ENCODE peak calls at places on chromosome 2, in seven cellular contexts. D is neural progenitor cell, M is mammary epithelial cell, I is kidney, R is Caco-2, Y is fibroblast of lung, S is body of pancreas. P is an unnamed sample.

GRCh38 chr2:20425371-20425881 is 21.4 kb upstream of the RHOB start:
- DNase-seq in D (no peak), M (peak; percentile 73), I (no peak), R (no peak), Y (peak; percentile 72), S (no peak), P (peak; percentile 4)

GRCh38 chr2:64288321-64288931 is 144.2 kb upstream of the PELI1 start:
- DNase-seq in D (no peak), M (peak; percentile 23), I (no peak), R (no peak), Y (peak; percentile 72), S (no peak), P (no peak)

GRCh38 chr2:238945433-238946150 is 97.7 kb downstream of the TWIST2 start:
- DNase-seq in D (peak; percentile 72), M (no peak), I (no peak), R (no peak), Y (peak; percentile 45), S (peak; percentile 25), P (no peak)

GRCh38 chr2:43609304-43609883 is 13.6 kb upstream of the THADA start:
- DNase-seq in D (peak; percentile 78), M (peak; percentile 29), I (no peak), R (peak; percentile 56), Y (peak; percentile 34), S (peak; percentile 46), P (peak; percentile 56)

GRCh38 chr2:238236571-238236970 is 3.3 kb downstream of the HES6 start:
- DNase-seq in D (no peak), M (no peak), I (no peak), R (no peak), Y (no peak), S (no peak), P (no peak)

GRCh38 chr2:114543106-114543806 is 100.8 kb downstream of the DPP10 start:
- DNase-seq in D (peak; percentile 41), M (no peak), I (no peak), R (peak; percentile 56), Y (peak; percentile 5), S (peak; percentile 21), P (peak; percentile 22)

GRCh38 chr2:189350515-189351209 is 90.6 kb upstream of the WDR75 start:
- DNase-seq in D (no peak), M (peak; percentile 70), I (no peak), R (no peak), Y (peak; percentile 99), S (peak; percentile 50), P (no peak)

GRCh38 chr2:138503652-138504051 is 2.1 kb downstream of the SPOPL start:
- DNase-seq in D (no peak), M (no peak), I (no peak), R (no peak), Y (no peak), S (no peak), P (no peak)

GRCh38 chr2:173021939-173022371 is 53.7 kb upstream of the MAP3K20 start:
- DNase-seq in D (no peak), M (peak; percentile 41), I (no peak), R (no peak), Y (peak; percentile 19), S (peak; percentile 17), P (peak; percentile 20)

GRCh38 chr2:214830794-214831346 is 21.4 kb upstream of the BARD1 start:
- DNase-seq in D (peak; percentile 27), M (peak; percentile 32), I (no peak), R (no peak), Y (peak; percentile 14), S (no peak), P (peak; percentile 16)

GRCh38 chr2:31778153-31778552 is 197.4 kb upstream of the SRD5A2 start:
- DNase-seq in D (no peak), M (no peak), I (no peak), R (no peak), Y (no peak), S (no peak), P (no peak)

GRCh38 chr2:31735716-31736115 is 155.0 kb upstream of the SRD5A2 start:
- DNase-seq in D (no peak), M (no peak), I (no peak), R (no peak), Y (no peak), S (no peak), P (no peak)

GRCh38 chr2:177667626-177668025 is 275.1 kb downstream of the AGPS start:
- DNase-seq in D (no peak), M (peak; percentile 37), I (no peak), R (no peak), Y (peak; percentile 5), S (no peak), P (no peak)

GRCh38 chr2:175080479-175080878 is 75.3 kb upstream of the CHN1 start:
- DNase-seq in D (no peak), M (peak; percentile 8), I (no peak), R (no peak), Y (no peak), S (no peak), P (no peak)

DNA sequence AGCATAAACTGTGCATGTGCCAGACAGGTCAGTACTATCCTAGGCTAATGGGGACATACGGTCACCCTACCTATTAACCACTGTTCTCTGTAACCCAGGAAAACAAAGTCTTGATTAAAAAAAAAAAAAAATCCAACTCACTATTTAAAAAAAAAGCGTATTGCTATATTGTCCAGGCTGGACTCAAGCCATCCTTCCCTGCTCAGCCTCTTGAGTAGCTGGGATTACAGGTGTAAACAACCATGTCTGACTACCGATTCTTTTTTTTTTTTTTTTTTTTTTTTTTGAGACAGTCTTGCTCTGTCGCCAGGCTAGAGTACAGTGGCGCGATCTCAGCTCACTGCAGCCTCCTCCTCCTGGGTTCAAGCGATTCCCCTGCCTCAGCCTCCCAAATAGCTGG is 11.6 kb downstream of the ATAD2B start:
- DNase-seq in D (no peak), M (no peak), I (no peak), R (no peak), Y (no peak), S (no peak), P (no peak)
- H3K4me3 ChIP-seq in D (no peak overlapping the region), M (no peak overlapping the region), I (no peak overlapping the region), R (no peak overlapping the region), Y (no peak overlapping the region), S (no peak overlapping the region), P (no peak overlapping the region)

GRCh38 chr2:18436408-18437077 is 123.9 kb downstream of the RDH14 start:
- DNase-seq in D (no peak), M (no peak), I (no peak), R (no peak), Y (peak; percentile 74), S (no peak), P (no peak)

GRCh38 chr2:18433872-18434271 is 126.6 kb downstream of the RDH14 start:
- DNase-seq in D (no peak), M (no peak), I (no peak), R (no peak), Y (no peak), S (no peak), P (no peak)

GRCh38 chr2:18432999-18433398 is 127.5 kb downstream of the RDH14 start:
- DNase-seq in D (peak; percentile 67), M (no peak), I (no peak), R (no peak), Y (peak; percentile 62), S (no peak), P (no peak)

GRCh38 chr2:18437909-18438308 is 122.5 kb downstream of the RDH14 start:
- DNase-seq in D (no peak), M (no peak), I (no peak), R (no peak), Y (no peak), S (no peak), P (no peak)

DNA sequence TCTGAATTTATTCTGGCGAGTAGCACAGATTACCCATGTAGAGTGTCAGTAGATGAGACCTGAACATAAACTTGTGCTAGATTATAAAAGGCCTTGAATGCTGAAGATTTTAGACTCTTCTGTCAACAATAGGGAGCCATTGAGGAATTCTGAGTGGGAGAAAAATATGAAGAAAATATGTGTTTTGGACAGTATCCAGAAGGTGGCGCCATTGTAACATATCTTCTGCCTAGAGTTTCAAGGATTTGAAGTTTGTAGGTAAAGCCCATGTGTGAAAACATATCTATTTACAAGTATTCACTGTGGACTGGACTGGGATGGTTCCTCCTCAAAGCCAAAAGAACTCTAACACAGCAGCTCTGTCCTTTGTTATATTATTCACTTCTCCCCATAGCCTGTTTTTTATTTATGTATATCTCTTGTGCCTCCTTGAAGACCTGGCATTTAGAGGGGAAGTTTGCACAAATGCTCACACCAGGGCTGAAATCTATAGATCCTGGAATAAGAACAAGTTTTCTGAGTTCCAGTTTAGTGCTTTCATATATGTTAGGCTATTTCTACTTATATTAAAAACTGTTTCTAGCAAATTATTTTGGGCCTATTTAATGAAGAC is 124.9 kb downstream of the RDH14 start:
- DNase-seq in D (peak; percentile 62), M (peak; percentile 31), I (no peak), R (no peak), Y (peak; percentile 62), S (peak; percentile 17), P (peak; percentile 26)
- TF ChIP-seq CTCF in D (peak; percentile 80), M (peak; percentile 61), I (peak; percentile 40), R (peak; percentile 66), Y (peak; percentile 55), S (no peak), P (peak; percentile 53)

DNA sequence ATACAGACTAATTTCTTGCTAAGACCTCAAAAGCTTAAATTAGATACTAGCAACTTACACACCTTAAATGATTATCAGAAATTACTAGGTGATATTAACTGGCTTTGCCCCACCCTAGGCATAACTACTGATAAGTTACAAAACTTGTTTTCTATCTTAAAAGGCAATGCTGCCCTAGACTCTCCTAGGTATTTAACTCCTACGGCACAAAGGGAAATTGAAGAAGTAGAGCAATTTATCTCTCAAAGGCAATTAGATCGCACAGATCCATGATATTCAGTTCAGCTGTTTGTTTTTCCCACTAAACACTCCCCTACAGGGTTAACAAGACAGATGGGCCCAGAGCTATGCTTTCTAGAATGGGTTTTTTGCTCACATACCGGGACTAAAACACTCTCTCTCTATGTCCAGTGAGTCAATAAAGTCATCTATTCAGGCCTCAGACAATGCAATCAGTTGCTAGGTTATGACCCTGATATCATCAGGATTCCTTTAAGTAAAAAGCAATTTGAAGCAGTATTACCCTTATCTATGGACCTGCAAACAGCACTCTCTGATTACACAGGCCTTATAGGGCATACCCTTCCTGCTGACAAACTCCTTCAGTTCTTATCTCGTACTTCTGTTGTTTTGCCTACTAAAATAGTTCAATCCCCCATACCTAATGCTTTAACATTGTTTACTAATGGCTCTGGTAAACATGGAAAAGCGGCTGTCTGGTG is 14.3 kb downstream of the MAP3K2 start:
- DNase-seq in D (no peak), M (no peak), I (no peak), R (peak; percentile 36), Y (no peak), S (no peak), P (no peak)
- H3K4me3 ChIP-seq in D (no peak overlapping the region), M (no peak overlapping the region), I (no peak overlapping the region), R (no peak overlapping the region), Y (no peak overlapping the region), S (no peak overlapping the region), P (no peak overlapping the region)

GRCh38 chr2:11157296-11157695 is 2.0 kb downstream of the SLC66A3 start:
- DNase-seq in D (no peak), M (no peak), I (no peak), R (no peak), Y (no peak), S (no peak), P (no peak)

GRCh38 chr2:11156396-11157075 is 1.3 kb downstream of the SLC66A3 start:
- DNase-seq in D (no peak), M (no peak), I (peak; percentile 79), R (no peak), Y (no peak), S (no peak), P (no peak)

GRCh38 chr2:11157731-11158130 is 2.5 kb downstream of the SLC66A3 start:
- DNase-seq in D (no peak), M (no peak), I (no peak), R (no peak), Y (no peak), S (no peak), P (no peak)

GRCh38 chr2:11154460-11155325 is 574 bp upstream of the SLC66A3 start:
- DNase-seq in D (peak; percentile 99), M (peak; percentile 91), I (peak; percentile 100), R (peak; percentile 99), Y (peak; percentile 90), S (peak; percentile 99), P (peak; percentile 100)

GRCh38 chr2:11155326-11156059 is at the start of gene SLC66A3:
- DNase-seq in D (peak; percentile 97), M (peak; percentile 90), I (no peak), R (no peak), Y (peak; percentile 87), S (no peak), P (no peak)
- TF ChIP-seq CTCF in D (no peak), M (no peak), I (no peak), R (no peak), Y (no peak), S (no peak), P (peak; percentile 37)

P was measured in WERI-Rb-1.